ENCODE peak calls at places on chromosome 16, in four cellular contexts. Q is fibroblast of lung, M is mammary epithelial cell, A is MM.1S. K is an unnamed sample.

GRCh38 chr16:89135166-89135565 is 36.4 kb upstream of the CDH15 start:
- DNase-seq in Q (no peak), M (no peak), A (no peak), K (no peak)

GRCh38 chr16:56295739-56296527 is 104.6 kb downstream of the GNAO1 start:
- DNase-seq in Q (no peak), M (no peak), A (no peak), K (no peak)

GRCh38 chr16:74183601-74184365 is 112.8 kb upstream of the PSMD7 start:
- DNase-seq in Q (no peak), M (no peak), A (no peak), K (no peak)

GRCh38 chr16:77919761-77920415 is 102.5 kb upstream of the CLEC3A start:
- DNase-seq in Q (no peak), M (no peak), A (no peak), K (no peak)

GRCh38 chr16:87560428-87561199 is 41.7 kb upstream of the JPH3 start:
- DNase-seq in Q (peak; percentile 23), M (no peak), A (no peak), K (peak; percentile 73)

GRCh38 chr16:3017806-3018506 is at the start of gene CLDN6:
- DNase-seq in Q (no peak), M (no peak), A (no peak), K (no peak)

GRCh38 chr16:30399435-30400186 is 4.4 kb downstream of the ZNF48 start:
- DNase-seq in Q (no peak), M (no peak), A (no peak), K (no peak)

GRCh38 chr16:759110-759910 is 1.2 kb upstream of the MSLN start:
- DNase-seq in Q (no peak), M (no peak), A (no peak), K (no peak)

GRCh38 chr16:86959182-86959651 is 358.0 kb downstream of the C16orf95 start:
- DNase-seq in Q (no peak), M (no peak), A (no peak), K (no peak)

GRCh38 chr16:70649300-70649699 is 2.9 kb downstream of the IL34 start:
- DNase-seq in Q (no peak), M (no peak), A (no peak), K (no peak)

GRCh38 chr16:84818989-84819643 is 669 bp upstream of the CRISPLD2 start:
- DNase-seq in Q (no peak), M (no peak), A (no peak), K (no peak)

GRCh38 chr16:29694384-29695195 is 15.6 kb downstream of the QPRT start:
- DNase-seq in Q (peak; percentile 79), M (no peak), A (no peak), K (no peak)

GRCh38 chr16:21263640-21264211 is 14.4 kb downstream of the CRYM start:
- DNase-seq in Q (peak; percentile 28), M (no peak), A (peak; percentile 33), K (peak; percentile 72)

GRCh38 chr16:180101-180920 is at the start of gene HBQ1:
- DNase-seq in Q (no peak), M (peak; percentile 17), A (no peak), K (no peak)

GRCh38 chr16:62665269-62665668 is 629.0 kb upstream of the CDH8 start:
- DNase-seq in Q (no peak), M (no peak), A (no peak), K (no peak)

GRCh38 chr16:52871481-52871880 is 181.2 kb downstream of the CHD9NB start:
- DNase-seq in Q (no peak), M (no peak), A (no peak), K (no peak)

GRCh38 chr16:89574681-89575246 is 794 bp upstream of the CPNE7 start:
- DNase-seq in Q (peak; percentile 75), M (peak; percentile 41), A (peak; percentile 20), K (peak; percentile 57)

GRCh38 chr16:57367111-57367752 is 5.1 kb upstream of the CX3CL1 start:
- DNase-seq in Q (no peak), M (peak; percentile 52), A (no peak), K (no peak)

GRCh38 chr16:31452631-31453106 is 6.6 kb upstream of the ARMC5 start:
- DNase-seq in Q (peak; percentile 93), M (peak; percentile 88), A (no peak), K (no peak)

GRCh38 chr16:2858245-2859025 is 465 bp upstream of the PRSS22 start:
- DNase-seq in Q (no peak), M (peak; percentile 94), A (no peak), K (peak; percentile 88)

GRCh38 chr16:51763072-51763658 is 612.1 kb upstream of the SALL1 start:
- DNase-seq in Q (no peak), M (no peak), A (no peak), K (no peak)

DNA sequence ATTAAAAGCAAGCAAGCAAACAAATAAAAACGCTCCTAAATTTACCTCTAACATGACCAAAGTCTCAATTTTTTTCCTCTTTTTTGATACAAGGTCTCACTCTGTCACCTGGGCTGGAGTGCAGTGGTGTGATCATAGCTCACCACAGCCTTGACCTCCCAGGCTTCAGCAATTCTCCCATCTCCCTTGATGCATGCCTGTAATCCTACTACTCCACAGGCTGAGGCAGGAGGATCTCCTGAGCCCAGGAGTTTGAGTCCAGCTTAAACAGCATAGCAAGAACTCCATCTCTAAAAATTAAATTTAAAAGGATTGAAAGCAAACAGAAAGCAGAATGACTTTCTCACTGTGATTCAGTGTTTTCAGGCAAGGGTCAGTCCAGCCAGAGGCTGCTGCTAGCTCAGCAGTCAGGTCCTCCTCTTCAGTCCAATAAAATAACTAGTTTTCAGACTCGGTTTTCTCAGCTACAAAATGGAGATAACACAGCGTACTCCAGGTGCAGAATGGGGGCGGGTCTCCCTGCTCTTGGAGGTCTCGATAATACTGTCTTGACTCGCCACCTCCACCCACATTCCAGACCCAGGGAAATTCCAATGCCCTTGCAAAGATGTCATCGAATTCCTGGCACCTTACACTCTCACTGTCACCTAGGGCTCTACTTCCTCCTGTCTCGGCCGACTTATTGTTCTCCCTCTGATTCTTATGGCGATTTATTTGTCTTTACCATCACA is 20.7 kb upstream of the MRTFB start:
- DNase-seq in Q (no peak), M (peak; percentile 37), A (no peak), K (no peak)
- H3K9ac ChIP-seq in Q (no peak overlapping the region), M (no peak overlapping the region), A (no peak overlapping the region), K (no peak overlapping the region)

DNA sequence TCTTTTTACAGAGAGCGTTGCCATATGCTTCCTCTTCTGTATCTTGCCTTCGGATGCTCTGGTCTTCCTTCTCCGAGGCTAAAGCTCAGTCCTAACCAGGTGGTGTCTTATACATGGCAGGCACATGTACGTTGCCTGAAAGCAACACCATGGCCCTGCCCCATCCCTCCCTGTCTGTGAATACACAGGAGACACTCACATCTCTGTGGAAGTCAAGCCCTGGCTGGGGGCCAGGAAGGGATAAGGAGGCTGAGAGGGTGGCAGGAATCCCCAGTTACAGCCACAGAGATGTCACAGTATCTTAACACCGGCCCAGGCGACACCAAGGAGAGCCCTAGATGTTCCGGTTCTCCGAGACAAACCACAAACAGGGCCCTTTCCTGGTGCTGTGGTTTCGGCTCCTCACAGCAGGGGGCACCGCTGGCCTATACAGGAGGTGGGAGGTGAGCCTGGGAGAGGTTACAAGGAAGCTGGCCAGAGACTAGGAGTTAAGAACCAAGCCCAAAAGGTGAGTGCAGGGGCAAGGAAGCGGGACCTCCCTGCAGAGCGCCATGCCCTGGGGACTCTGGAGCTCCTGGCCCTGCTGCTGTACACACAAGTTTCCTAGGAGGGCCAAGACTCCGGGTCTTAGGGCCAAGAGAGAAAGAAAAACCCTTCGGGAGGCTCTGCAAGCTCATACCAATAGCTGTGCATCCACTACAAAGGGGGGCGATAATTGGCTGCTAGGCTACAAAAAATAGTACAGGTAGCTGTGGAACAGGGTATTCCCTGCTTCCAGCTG is 41.7 kb downstream of the SRL start:
- DNase-seq in Q (peak; percentile 64), M (peak; percentile 51), A (peak; percentile 47), K (peak; percentile 84)
- TF ChIP-seq CTCF in Q (peak; percentile 91), M (peak; percentile 81), A (peak; percentile 55), K (peak; percentile 64)

GRCh38 chr16:81568749-81569087 is 124.1 kb downstream of the CMIP start:
- DNase-seq in Q (no peak), M (no peak), A (no peak), K (no peak)
- H3K9ac ChIP-seq in Q (no peak overlapping the region), M (peak overlapping the region; percentile 56), A (no peak overlapping the region), K (no peak overlapping the region)

DNA sequence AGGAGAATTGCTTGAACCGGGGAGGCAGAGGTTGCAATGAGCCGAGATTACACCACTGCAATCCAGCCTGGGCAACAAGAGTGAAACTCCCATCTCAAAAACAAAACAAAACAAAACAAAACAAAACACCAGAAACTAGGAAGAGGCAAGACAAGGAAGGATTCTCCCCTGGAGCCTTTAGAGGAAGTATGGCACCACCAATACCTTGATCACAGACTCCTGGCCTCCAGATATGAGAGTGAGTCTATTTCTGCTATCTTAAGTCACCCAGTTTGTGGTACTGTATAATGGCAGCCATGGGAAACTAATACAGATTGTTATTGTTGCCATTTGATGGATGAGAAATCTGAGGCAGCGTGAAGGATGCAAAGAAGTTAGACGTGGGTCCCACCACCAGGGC is 14.6 kb upstream of the CPPED1 start:
- DNase-seq in Q (no peak), M (no peak), A (no peak), K (no peak)
- TF ChIP-seq CTCF in Q (no peak), M (no peak), A (no peak), K (no peak)

GRCh38 chr16:64711026-64711425 is 410.8 kb downstream of the CDH11 start:
- DNase-seq in Q (no peak), M (no peak), A (no peak), K (no peak)

GRCh38 chr16:64712027-64712426 is 409.8 kb downstream of the CDH11 start:
- DNase-seq in Q (no peak), M (no peak), A (no peak), K (no peak)

GRCh38 chr16:64715624-64716023 is 406.2 kb downstream of the CDH11 start:
- DNase-seq in Q (no peak), M (no peak), A (no peak), K (no peak)

DNA sequence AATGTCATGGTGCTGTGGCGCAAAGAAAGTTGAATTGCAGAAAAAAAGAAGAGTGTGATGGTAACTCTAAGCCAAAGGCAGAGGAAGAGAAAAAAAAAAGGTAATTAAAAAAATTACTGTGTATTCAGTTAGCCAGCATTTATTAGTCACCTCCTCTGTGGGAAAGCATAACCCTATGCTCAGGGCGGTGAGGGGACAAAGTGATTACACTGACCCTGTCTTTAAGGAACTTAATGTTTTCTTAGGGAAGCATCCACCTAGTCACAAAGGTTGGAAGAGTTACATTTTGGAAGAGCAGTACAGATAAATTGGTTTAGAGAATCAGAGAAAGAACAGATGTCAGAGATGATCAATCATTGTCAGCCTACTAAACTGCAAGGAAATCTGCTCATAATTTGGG is 410.3 kb downstream of the CDH11 start:
- DNase-seq in Q (no peak), M (no peak), A (no peak), K (no peak)
- H3K9ac ChIP-seq in Q (no peak overlapping the region), M (no peak overlapping the region), A (no peak overlapping the region), K (no peak overlapping the region)